ENCODE peak calls at places on chromosomes 5 and 9, in five cellular contexts. X is A549, L is H1, F is HepG2, B is K562. W is an unnamed sample.

GRCh38 chr5:2611561-2612096 is 139.8 kb downstream of the IRX2 start:
- DNase-seq in X (no peak), L (no peak), F (no peak), B (no peak), W (no peak)

GRCh38 chr9:108445431-108446018 is 410.3 kb downstream of the ACTL7B start:
- DNase-seq in X (no peak), L (no peak), F (peak; percentile 99), B (no peak), W (no peak)

GRCh38 chr5:178595750-178596149 is 5.6 kb upstream of the COL23A1 start:
- DNase-seq in X (no peak), L (no peak), F (no peak), B (no peak), W (no peak)

GRCh38 chr5:124905256-124905655 is 158.8 kb upstream of the ZNF608 start:
- DNase-seq in X (no peak), L (no peak), F (no peak), B (no peak), W (no peak)

GRCh38 chr9:112569186-112569585 is 82.6 kb downstream of the KIAA1958 start:
- DNase-seq in X (no peak), L (no peak), F (no peak), B (no peak), W (peak; percentile 86)

GRCh38 chr9:132881826-132882225 is 3.1 kb downstream of the SPACA9 start:
- DNase-seq in X (no peak), L (no peak), F (no peak), B (no peak), W (no peak)

GRCh38 chr9:70004310-70004709 is 39.3 kb upstream of the MAMDC2 start:
- DNase-seq in X (no peak), L (no peak), F (no peak), B (no peak), W (peak; percentile 64)

GRCh38 chr9:133880851-133881634 is 111.1 kb downstream of the VAV2 start:
- DNase-seq in X (no peak), L (no peak), F (no peak), B (no peak), W (peak; percentile 29)

GRCh38 chr5:149434162-149435014 is 55.3 kb upstream of the IL17B start:
- DNase-seq in X (peak; percentile 61), L (peak; percentile 62), F (no peak), B (peak; percentile 84), W (peak; percentile 82)

GRCh38 chr9:130471411-130472183 is 26.8 kb downstream of the ASS1 start:
- DNase-seq in X (no peak), L (no peak), F (no peak), B (no peak), W (no peak)

GRCh38 chr9:97480749-97481148 is 20.7 kb upstream of the TMOD1 start:
- DNase-seq in X (no peak), L (no peak), F (no peak), B (no peak), W (peak; percentile 30)

GRCh38 chr9:94817291-94818195 is 91.0 kb downstream of the AOPEP start:
- DNase-seq in X (no peak), L (no peak), F (no peak), B (no peak), W (no peak)

GRCh38 chr5:107781451-107781850 is 110.7 kb upstream of the EFNA5 start:
- DNase-seq in X (no peak), L (no peak), F (no peak), B (no peak), W (peak; percentile 48)

DNA sequence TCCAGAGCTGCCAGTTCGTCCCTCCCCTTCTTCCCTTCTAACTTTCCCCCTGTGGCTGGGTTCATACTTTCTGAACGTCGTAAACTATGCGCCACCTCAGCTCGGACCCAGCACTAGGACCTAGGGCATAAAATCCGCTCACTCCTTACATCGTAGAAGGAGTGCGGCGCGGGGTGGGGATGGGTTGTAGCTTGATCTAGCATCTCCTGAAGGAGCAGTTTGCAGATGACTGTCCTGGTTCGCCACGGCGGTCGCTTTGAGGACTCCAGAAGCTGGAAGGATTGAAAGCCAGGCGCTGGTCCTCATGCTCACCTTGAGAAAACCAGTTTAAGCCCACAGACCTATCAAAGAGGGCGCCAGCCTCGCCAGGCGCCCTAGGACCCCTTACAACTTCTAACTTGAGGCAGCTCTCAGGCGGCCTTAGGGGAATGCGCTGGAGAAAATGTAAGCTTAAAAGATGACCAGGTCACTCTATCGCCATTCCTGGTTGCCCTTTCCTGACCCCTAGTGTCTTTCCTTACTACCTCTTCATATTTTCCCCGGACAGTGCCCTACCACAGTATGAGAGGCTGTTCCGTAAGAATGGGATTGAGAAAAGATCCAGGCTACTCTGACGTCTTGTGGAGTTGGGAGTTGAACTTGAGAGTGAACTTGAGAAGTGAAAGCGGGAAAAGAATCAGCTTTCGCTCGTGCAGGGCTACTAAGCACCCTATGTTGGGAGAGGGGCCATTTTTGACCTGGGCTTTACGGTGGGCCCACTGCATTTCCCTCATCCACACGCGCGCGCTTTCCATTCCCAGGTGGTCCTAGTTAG is 2.8 kb downstream of the RORB start:
- DNase-seq in X (no peak), L (no peak), F (no peak), B (no peak), W (no peak)
- TF ChIP-seq RAD21 in X (no peak), L (no peak), F (no peak), B (no peak), W (no peak)

GRCh38 chr5:141875022-141875740 is 3.0 kb downstream of the PCDH1 start:
- DNase-seq in X (no peak), L (no peak), F (no peak), B (no peak), W (no peak)
- TF ChIP-seq MAFK in X (peak; percentile 38), L (no peak), F (peak; percentile 7), B (no peak), W (no peak)

GRCh38 chr9:100074093-100074492 is 24.7 kb downstream of the ERP44 start:
- DNase-seq in X (no peak), L (no peak), F (no peak), B (no peak), W (no peak)
- TF ChIP-seq RAD21 in X (no peak), L (no peak), F (no peak), B (no peak), W (no peak)

DNA sequence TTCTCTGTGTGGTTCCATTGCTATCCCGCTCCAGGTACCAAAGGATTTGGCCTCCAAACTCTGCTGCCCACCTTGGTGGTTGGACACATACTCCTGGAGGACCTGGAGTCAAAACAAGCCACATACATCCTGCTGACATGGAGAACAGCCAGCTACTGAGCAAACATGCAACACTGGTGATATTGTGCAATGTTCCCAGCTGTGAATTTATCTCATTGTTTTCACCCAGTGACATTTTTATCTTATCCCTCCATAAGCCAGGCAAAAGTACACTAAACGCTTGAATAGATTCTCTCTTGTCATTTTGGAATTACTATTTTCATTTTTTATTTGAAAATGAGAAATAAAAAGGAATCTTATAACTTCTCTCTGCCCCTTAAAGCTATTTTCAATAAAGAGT is 11.1 kb upstream of the CTSL start:
- DNase-seq in X (peak; percentile 78), L (no peak), F (peak; percentile 89), B (peak; percentile 24), W (peak; percentile 90)
- TF ChIP-seq MAFK in X (no peak), L (no peak), F (peak; percentile 25), B (no peak), W (no peak)